ENCODE peak calls at places on chromosomes 3 and 15, in four cellular contexts. One of them, this sample, is unnamed.

GRCh38 chr3:106688463-106688862 is 688.8 kb upstream of the CCDC54 start:
- DNase-seq in tibial nerve: peak
- DNase-seq in substantia nigra: no peak
- DNase-seq in A673: peak
- DNase-seq in this sample: no peak

GRCh38 chr3:129688310-129688895 is 81.9 kb upstream of the PLXND1 start:
- DNase-seq in tibial nerve: peak
- DNase-seq in substantia nigra: peak
- DNase-seq in A673: peak
- DNase-seq in this sample: peak

GRCh38 chr15:22888120-22888859 is 49.8 kb downstream of the NIPA2 start:
- DNase-seq in tibial nerve: no peak
- DNase-seq in substantia nigra: no peak
- DNase-seq in A673: peak
- DNase-seq in this sample: no peak

GRCh38 chr3:142270407-142270806 is 45.0 kb upstream of the GK5 start:
- DNase-seq in tibial nerve: no peak
- DNase-seq in substantia nigra: no peak
- DNase-seq in A673: no peak
- DNase-seq in this sample: no peak

GRCh38 chr3:110180733-110181132 is 843.4 kb upstream of the DPPA4 start:
- DNase-seq in tibial nerve: peak
- DNase-seq in substantia nigra: no peak
- DNase-seq in A673: no peak
- DNase-seq in this sample: no peak

GRCh38 chr3:134640872-134641470 is 9.9 kb downstream of the KY start:
- DNase-seq in tibial nerve: no peak
- DNase-seq in substantia nigra: no peak
- DNase-seq in A673: peak
- DNase-seq in this sample: no peak

GRCh38 chr3:113260980-113261920 is 49.9 kb downstream of the BOC start:
- DNase-seq in tibial nerve: no peak
- DNase-seq in substantia nigra: no peak
- DNase-seq in A673: no peak
- DNase-seq in this sample: no peak

GRCh38 chr3:70871909-70872656 is 559.6 kb upstream of the MDFIC2 start:
- DNase-seq in tibial nerve: no peak
- DNase-seq in substantia nigra: no peak
- DNase-seq in A673: no peak
- DNase-seq in this sample: no peak

GRCh38 chr15:69479971-69480370 is 27.4 kb downstream of the RPLP1 start:
- DNase-seq in tibial nerve: no peak
- DNase-seq in substantia nigra: no peak
- DNase-seq in A673: no peak
- DNase-seq in this sample: no peak

GRCh38 chr3:20080956-20081554 is 40.8 kb downstream of the KAT2B start:
- DNase-seq in tibial nerve: no peak
- DNase-seq in substantia nigra: peak
- DNase-seq in A673: no peak
- DNase-seq in this sample: no peak

GRCh38 chr3:188241072-188241471 is 87.1 kb downstream of the LPP start:
- DNase-seq in tibial nerve: no peak
- DNase-seq in substantia nigra: peak
- DNase-seq in A673: no peak
- DNase-seq in this sample: no peak

GRCh38 chr15:29686079-29686425 is 136.2 kb downstream of the TJP1 start:
- DNase-seq in tibial nerve: no peak
- DNase-seq in substantia nigra: no peak
- DNase-seq in A673: no peak
- DNase-seq in this sample: no peak

DNA sequence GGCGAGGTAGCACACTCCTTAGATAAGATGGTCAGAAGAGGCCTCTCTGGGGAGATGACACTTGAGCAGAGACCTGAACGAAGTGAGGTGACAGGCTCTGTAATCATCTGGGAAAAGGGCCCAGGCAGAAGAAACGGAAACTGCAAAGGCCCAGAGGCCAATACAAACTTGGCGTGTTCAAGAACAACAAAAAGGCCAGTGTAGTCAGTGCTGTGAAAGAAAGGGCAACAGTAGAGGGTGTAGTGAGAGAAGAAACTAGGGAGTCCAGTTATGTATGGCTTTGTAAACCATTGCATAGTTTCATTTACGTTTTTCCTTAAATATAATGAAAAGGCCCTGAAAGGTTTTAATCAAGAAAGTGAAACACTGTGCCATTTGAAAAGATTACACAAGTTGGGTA is 31.8 kb downstream of the PLD1 start:
- DNase-seq in tibial nerve: no peak
- DNase-seq in substantia nigra: no peak
- DNase-seq in A673: no peak
- DNase-seq in this sample: no peak
- H3K27ac ChIP-seq in tibial nerve: no peak
- H3K27ac ChIP-seq in substantia nigra: peak
- H3K27ac ChIP-seq in A673: no peak
- H3K27ac ChIP-seq in this sample: peak

GRCh38 chr3:153216928-153217327 is 54.9 kb downstream of the RAP2B start:
- DNase-seq in tibial nerve: no peak
- DNase-seq in substantia nigra: no peak
- DNase-seq in A673: no peak
- DNase-seq in this sample: no peak

GRCh38 chr3:153215971-153216370 is 53.9 kb downstream of the RAP2B start:
- DNase-seq in tibial nerve: no peak
- DNase-seq in substantia nigra: no peak
- DNase-seq in A673: peak
- DNase-seq in this sample: no peak

GRCh38 chr3:153219147-153219546 is 57.1 kb downstream of the RAP2B start:
- DNase-seq in tibial nerve: no peak
- DNase-seq in substantia nigra: no peak
- DNase-seq in A673: peak
- DNase-seq in this sample: no peak

DNA sequence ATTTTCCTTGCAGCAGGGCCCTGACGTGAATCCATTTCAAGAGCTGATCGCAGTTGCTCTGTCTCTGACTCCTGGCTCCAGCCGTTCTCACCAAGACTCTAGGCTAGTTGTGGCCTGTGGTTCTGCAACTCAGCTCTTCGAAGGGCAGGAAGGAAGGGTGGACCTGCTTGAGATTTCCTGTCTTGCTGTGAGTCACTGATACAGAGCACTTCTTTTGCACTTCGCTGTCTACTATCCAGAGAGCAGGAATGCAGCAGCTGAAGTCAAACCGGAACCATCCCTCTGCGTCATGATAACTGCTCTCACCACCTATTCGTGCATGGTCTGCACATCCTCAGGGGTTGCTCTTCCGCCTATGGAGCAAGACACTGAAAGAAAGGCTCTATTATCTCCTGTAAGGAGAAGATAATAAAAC is 59.7 kb downstream of the RAP2B start:
- DNase-seq in tibial nerve: peak
- DNase-seq in substantia nigra: no peak
- DNase-seq in A673: peak
- DNase-seq in this sample: no peak
- H3K27ac ChIP-seq in tibial nerve: peak
- H3K27ac ChIP-seq in substantia nigra: no peak
- H3K27ac ChIP-seq in A673: peak
- H3K27ac ChIP-seq in this sample: no peak

DNA sequence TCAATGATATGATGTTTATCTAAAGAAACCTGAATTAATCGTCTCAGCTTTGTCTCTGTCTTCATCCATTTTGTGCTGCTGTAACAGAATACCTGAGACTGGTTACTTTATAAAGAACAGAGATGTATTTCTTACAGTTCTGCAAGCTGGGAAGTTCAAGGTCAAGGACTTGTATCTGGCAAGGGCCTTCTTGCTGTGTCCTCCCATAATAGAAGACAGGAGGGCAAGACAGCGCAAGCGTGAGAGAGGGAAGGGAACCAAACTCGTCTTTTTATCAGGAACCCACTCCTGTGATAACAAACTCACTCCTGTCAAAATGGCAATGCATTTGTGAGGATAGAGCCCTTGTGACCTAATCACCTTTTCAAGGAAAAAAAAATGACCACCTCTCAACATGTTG is 131.5 kb downstream of the GHSR start:
- DNase-seq in tibial nerve: no peak
- DNase-seq in substantia nigra: no peak
- DNase-seq in A673: no peak
- DNase-seq in this sample: no peak
- H3K27ac ChIP-seq in tibial nerve: peak
- H3K27ac ChIP-seq in substantia nigra: no peak
- H3K27ac ChIP-seq in A673: no peak
- H3K27ac ChIP-seq in this sample: no peak

GRCh38 chr3:37241880-37242279 is 67.5 kb upstream of the LRRFIP2 start:
- DNase-seq in tibial nerve: no peak
- DNase-seq in substantia nigra: no peak
- DNase-seq in A673: peak
- DNase-seq in this sample: no peak
- H3K27ac ChIP-seq in tibial nerve: no peak
- H3K27ac ChIP-seq in substantia nigra: no peak
- H3K27ac ChIP-seq in A673: no peak
- H3K27ac ChIP-seq in this sample: no peak

DNA sequence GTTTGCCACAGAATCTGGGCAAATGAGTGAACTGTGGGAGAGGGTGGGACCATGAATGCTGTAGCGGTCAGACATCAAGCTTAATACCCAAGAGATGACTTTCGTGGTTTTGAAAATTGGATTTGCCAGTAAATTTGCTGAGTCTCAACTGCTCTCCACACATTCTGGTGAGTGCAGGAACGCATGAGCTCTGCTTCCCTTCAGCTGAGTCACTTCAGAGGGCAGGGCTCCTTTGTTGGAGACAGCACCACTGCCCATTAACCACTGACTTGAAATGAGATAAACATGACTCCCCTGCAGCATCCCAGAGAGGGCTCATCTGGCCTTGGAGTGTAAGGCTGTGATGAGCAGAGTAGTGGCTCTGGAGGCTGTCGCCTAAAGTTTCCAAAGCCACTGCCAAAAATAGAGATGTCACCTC is 22.6 kb downstream of the RARRES1 start:
- DNase-seq in tibial nerve: no peak
- DNase-seq in substantia nigra: no peak
- DNase-seq in A673: peak
- DNase-seq in this sample: no peak
- H3K27ac ChIP-seq in tibial nerve: peak
- H3K27ac ChIP-seq in substantia nigra: no peak
- H3K27ac ChIP-seq in A673: no peak
- H3K27ac ChIP-seq in this sample: no peak

DNA sequence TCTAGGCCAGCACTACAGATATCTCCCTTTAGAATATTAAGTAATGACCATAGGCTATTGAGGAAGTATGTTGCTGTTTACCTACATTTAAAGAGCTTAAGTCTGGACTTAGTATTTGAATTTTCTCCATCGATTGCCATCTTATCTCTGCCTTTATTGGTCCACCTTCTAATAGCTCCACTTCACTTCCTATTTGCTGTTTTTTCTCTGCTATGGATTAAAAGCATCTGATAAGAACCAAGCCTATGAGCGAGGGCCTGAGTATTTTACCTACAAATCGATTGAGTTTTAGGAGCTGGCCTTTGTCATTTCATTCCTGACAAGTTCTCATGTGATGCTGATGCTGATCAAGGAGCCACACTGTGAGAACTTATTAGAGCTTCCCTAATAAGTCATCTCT is 52.6 kb upstream of the AKAP13 start:
- DNase-seq in tibial nerve: no peak
- DNase-seq in substantia nigra: no peak
- DNase-seq in A673: no peak
- DNase-seq in this sample: no peak
- H3K27ac ChIP-seq in tibial nerve: no peak
- H3K27ac ChIP-seq in substantia nigra: no peak
- H3K27ac ChIP-seq in A673: no peak
- H3K27ac ChIP-seq in this sample: no peak

GRCh38 chr15:88930579-88930978 is 17.4 kb upstream of the MFGE8 start:
- DNase-seq in tibial nerve: no peak
- DNase-seq in substantia nigra: no peak
- DNase-seq in A673: no peak
- DNase-seq in this sample: no peak
- H3K27ac ChIP-seq in tibial nerve: no peak
- H3K27ac ChIP-seq in substantia nigra: no peak
- H3K27ac ChIP-seq in A673: no peak
- H3K27ac ChIP-seq in this sample: no peak

GRCh38 chr15:37121492-37121891 is 21.1 kb upstream of the MEIS2 start:
- DNase-seq in tibial nerve: no peak
- DNase-seq in substantia nigra: no peak
- DNase-seq in A673: no peak
- DNase-seq in this sample: no peak

GRCh38 chr15:37117030-37117429 is 16.7 kb upstream of the MEIS2 start:
- DNase-seq in tibial nerve: no peak
- DNase-seq in substantia nigra: no peak
- DNase-seq in A673: no peak
- DNase-seq in this sample: no peak

GRCh38 chr15:37125143-37125542 is 24.8 kb upstream of the MEIS2 start:
- DNase-seq in tibial nerve: no peak
- DNase-seq in substantia nigra: no peak
- DNase-seq in A673: no peak
- DNase-seq in this sample: no peak

GRCh38 chr15:37124330-37124729 is 24.0 kb upstream of the MEIS2 start:
- DNase-seq in tibial nerve: no peak
- DNase-seq in substantia nigra: no peak
- DNase-seq in A673: no peak
- DNase-seq in this sample: no peak

DNA sequence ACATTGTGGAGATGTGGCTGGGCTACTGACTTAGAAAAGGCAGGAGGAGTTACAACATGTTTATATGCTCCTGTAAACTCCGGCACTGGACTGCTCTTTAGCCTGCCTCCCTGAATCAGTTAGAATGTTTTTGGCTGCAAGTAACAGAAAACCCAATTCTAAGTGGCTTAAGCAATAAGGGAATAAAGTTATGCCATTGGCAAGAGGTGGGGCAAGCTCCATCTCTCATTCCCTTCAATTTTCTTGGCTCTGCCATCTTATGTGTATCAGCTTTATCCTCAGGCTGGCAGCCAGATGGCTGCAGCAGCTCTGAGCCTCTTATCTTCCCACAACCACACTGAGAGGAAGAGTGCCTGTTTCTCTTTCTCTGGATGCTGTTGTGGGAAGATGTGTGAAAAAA is 22.4 kb upstream of the MEIS2 start:
- DNase-seq in tibial nerve: no peak
- DNase-seq in substantia nigra: no peak
- DNase-seq in A673: no peak
- DNase-seq in this sample: no peak
- H3K27ac ChIP-seq in tibial nerve: no peak
- H3K27ac ChIP-seq in substantia nigra: no peak
- H3K27ac ChIP-seq in A673: no peak
- H3K27ac ChIP-seq in this sample: no peak

GRCh38 chr3:63056932-63057331 is 181.7 kb upstream of the CADPS start:
- DNase-seq in tibial nerve: no peak
- DNase-seq in substantia nigra: no peak
- DNase-seq in A673: no peak
- DNase-seq in this sample: no peak

GRCh38 chr3:63064216-63064755 is 189.1 kb upstream of the CADPS start:
- DNase-seq in tibial nerve: no peak
- DNase-seq in substantia nigra: no peak
- DNase-seq in A673: peak
- DNase-seq in this sample: no peak

GRCh38 chr3:63061449-63061848 is 186.2 kb upstream of the CADPS start:
- DNase-seq in tibial nerve: no peak
- DNase-seq in substantia nigra: no peak
- DNase-seq in A673: no peak
- DNase-seq in this sample: no peak
- H3K27ac ChIP-seq in tibial nerve: no peak
- H3K27ac ChIP-seq in substantia nigra: no peak
- H3K27ac ChIP-seq in A673: no peak
- H3K27ac ChIP-seq in this sample: no peak